ENCODE peak calls at places on chromosomes 2 and 18, in six cellular contexts. U is stomach, C is H1, X is esophagus squamous epithelium, N is body of pancreas, H is breast epithelium. J is an unnamed sample.

GRCh38 chr2:25722224-25722623 is 48.8 kb upstream of the DTNB start:
- DNase-seq in C (no peak), H (no peak), N (no peak), X (no peak), U (no peak), J (no peak)

GRCh38 chr2:101255501-101255900 is 2.8 kb downstream of the CNOT11 start:
- DNase-seq in X (no peak), N (no peak), C (no peak), U (no peak), H (no peak), J (no peak)

GRCh38 chr18:12041561-12041960 is 52.1 kb upstream of the ANKRD62 start:
- DNase-seq in C (no peak), N (no peak), U (no peak), X (no peak), H (no peak), J (no peak)

GRCh38 chr2:99543247-99543646 is 53.4 kb upstream of the REV1 start:
- DNase-seq in C (no peak), H (no peak), X (no peak), U (no peak), N (no peak), J (no peak)

GRCh38 chr2:37768491-37768925 is 97.1 kb upstream of the CDC42EP3 start:
- DNase-seq in X (no peak), N (peak; percentile 10), U (peak; percentile 29), H (no peak), C (no peak), J (peak; percentile 39)

GRCh38 chr18:41655074-41655473 is 300.0 kb upstream of the PIK3C3 start:
- DNase-seq in C (no peak), X (no peak), N (no peak), U (no peak), H (no peak), J (no peak)

GRCh38 chr2:76464310-76464709 is 753.6 kb upstream of the GCFC2 start:
- DNase-seq in U (no peak), X (no peak), H (no peak), C (no peak), N (no peak), J (no peak)

GRCh38 chr2:108492364-108492763 is 41.9 kb upstream of the LIMS1 start:
- DNase-seq in U (no peak), C (no peak), N (no peak), H (no peak), X (no peak), J (no peak)

GRCh38 chr2:226726546-226726945 is 73.1 kb downstream of the IRS1 start:
- DNase-seq in H (no peak), X (no peak), U (no peak), C (no peak), N (no peak), J (no peak)

GRCh38 chr2:161165266-161165665 is 5.0 kb downstream of the TANK start:
- DNase-seq in C (no peak), X (no peak), N (no peak), H (no peak), U (no peak), J (no peak)

GRCh38 chr2:201806442-201806841 is at the start of gene CDK15:
- DNase-seq in N (no peak), U (no peak), H (no peak), X (no peak), C (no peak), J (no peak)

GRCh38 chr2:146944601-146945000 is 900.2 kb upstream of the ACVR2A start:
- DNase-seq in C (no peak), X (no peak), U (no peak), N (no peak), H (no peak), J (no peak)

GRCh38 chr2:198883604-198884003 is 574.1 kb downstream of the SATB2 start:
- DNase-seq in X (no peak), C (no peak), U (no peak), H (no peak), N (no peak), J (no peak)

GRCh38 chr18:21004721-21005120 is 106.9 kb downstream of the ROCK1 start:
- DNase-seq in X (no peak), U (no peak), N (no peak), H (no peak), C (no peak), J (peak; percentile 23)

GRCh38 chr2:134443814-134444480 is 190.1 kb downstream of the MGAT5 start:
- DNase-seq in N (no peak), C (no peak), X (no peak), H (no peak), U (no peak), J (no peak)

GRCh38 chr2:199148076-199148845 is 309.5 kb downstream of the SATB2 start:
- DNase-seq in C (no peak), U (no peak), X (no peak), N (no peak), H (no peak), J (no peak)

GRCh38 chr2:105114551-105114950 is 76.7 kb downstream of the MRPS9 start:
- DNase-seq in U (no peak), N (no peak), X (no peak), H (no peak), C (no peak), J (no peak)

GRCh38 chr2:194443926-194444325 is 1213.1 kb upstream of the SLC39A10 start:
- DNase-seq in X (no peak), H (no peak), N (no peak), C (no peak), U (no peak), J (no peak)

GRCh38 chr18:62876106-62876505 is 160.8 kb downstream of the PHLPP1 start:
- DNase-seq in C (no peak), X (no peak), U (no peak), H (no peak), N (no peak), J (no peak)

GRCh38 chr2:12020833-12021469 is 274.5 kb downstream of the LPIN1 start:
- DNase-seq in H (no peak), C (no peak), N (no peak), X (no peak), U (no peak), J (no peak)

GRCh38 chr2:70532244-70532935 is 21.2 kb downstream of the TGFA start:
- DNase-seq in N (no peak), U (no peak), X (no peak), H (no peak), C (no peak), J (no peak)

GRCh38 chr2:9975328-9975727 is 23.8 kb downstream of the GRHL1 start:
- DNase-seq in H (no peak), X (no peak), U (peak; percentile 83), C (no peak), N (peak; percentile 72), J (no peak)

GRCh38 chr2:64466696-64467462 is 12.9 kb downstream of the LGALSL start:
- DNase-seq in N (no peak), H (no peak), U (no peak), X (no peak), C (no peak), J (no peak)

GRCh38 chr2:224442092-224442999 is 40.4 kb upstream of the FAM124B start:
- DNase-seq in U (no peak), H (no peak), N (peak; percentile 35), X (no peak), C (no peak), J (no peak)

GRCh38 chr18:56118422-56118821 is 520.0 kb downstream of the TXNL1 start:
- DNase-seq in N (no peak), X (no peak), H (no peak), C (no peak), U (no peak), J (no peak)

DNA sequence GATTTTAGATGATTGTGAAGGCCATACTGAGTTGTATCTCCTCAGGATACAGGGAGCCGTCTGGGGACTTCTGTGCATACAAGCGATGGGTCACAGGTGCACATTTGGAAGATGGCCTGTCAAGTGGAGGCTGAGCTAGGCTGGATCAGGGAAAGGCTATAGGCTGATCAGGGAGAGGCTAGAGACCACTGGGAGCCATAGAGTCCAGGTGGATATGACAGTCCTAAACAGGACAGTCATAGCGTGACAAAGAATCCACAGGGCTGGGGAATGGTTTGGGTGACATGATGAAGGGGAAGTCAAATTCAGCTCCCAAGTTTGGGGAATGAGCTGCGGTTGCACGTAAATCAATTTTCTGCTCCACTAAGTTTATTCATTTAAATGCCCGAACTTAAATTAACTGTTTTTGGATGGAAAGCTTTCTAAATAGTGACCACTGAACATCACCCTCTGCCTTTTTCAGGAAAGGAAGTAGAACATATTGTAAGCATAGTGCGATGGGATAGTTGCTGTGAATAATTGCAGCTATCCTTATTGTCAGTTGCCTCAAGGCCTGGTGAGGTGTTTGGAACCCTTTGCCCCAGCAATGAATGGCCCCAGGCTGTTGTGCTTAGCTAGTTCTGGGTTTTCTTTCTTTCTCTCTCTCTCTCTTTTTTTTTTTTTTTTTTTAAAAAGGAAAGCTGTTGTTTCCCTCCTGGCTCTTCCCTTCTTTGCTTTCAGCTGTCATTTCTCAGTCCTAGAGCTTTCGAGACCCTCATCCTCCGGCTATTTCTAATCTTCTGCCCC is 50.5 kb downstream of the KLHL29 start:
- DNase-seq in H (no peak), X (no peak), N (no peak), U (peak; percentile 3), C (no peak), J (no peak)
- H3K4me1 ChIP-seq in H (no peaks in the 10 kb centered on the region), X (no peaks in the 10 kb centered on the region), N (no peaks in the 10 kb centered on the region), U (peaks cover 28% of the 10 kb centered on the region), C (no peaks in the 10 kb centered on the region), J (no peaks in the 10 kb centered on the region)

GRCh38 chr2:55419514-55420243 is at the start of gene CCDC88A:
- DNase-seq in X (peak; percentile 69), N (peak; percentile 96), C (peak; percentile 85), H (peak; percentile 94), U (peak; percentile 92), J (peak; percentile 97)
- TF ChIP-seq POLR2A in X (peak; percentile 88), N (peak; percentile 94), C (peak; percentile 82), H (peak; percentile 51), U (peak; percentile 31), J (peak; percentile 79)

GRCh38 chr2:41935806-41936205 is 112.0 kb upstream of the PKDCC start:
- DNase-seq in U (no peak), X (no peak), N (no peak), H (no peak), C (no peak), J (no peak)
- H3K4me1 ChIP-seq in U (peaks cover 42% of the 10 kb centered on the region), X (no peaks in the 10 kb centered on the region), N (no peaks in the 10 kb centered on the region), H (no peaks in the 10 kb centered on the region), C (peaks cover 10% of the 10 kb centered on the region), J (peaks cover 21% of the 10 kb centered on the region)

GRCh38 chr2:127283275-127283674 is 10.7 kb downstream of the ERCC3 start:
- DNase-seq in N (no peak), U (no peak), X (no peak), H (no peak), C (no peak), J (no peak)

GRCh38 chr2:127280693-127281092 is 13.3 kb downstream of the ERCC3 start:
- DNase-seq in C (no peak), H (no peak), N (no peak), X (no peak), U (no peak), J (no peak)

GRCh38 chr2:127277028-127277427 is 16.9 kb downstream of the ERCC3 start:
- DNase-seq in H (no peak), X (no peak), C (no peak), N (no peak), U (no peak), J (no peak)

GRCh38 chr2:127278959-127279358 is 15.0 kb downstream of the ERCC3 start:
- DNase-seq in C (no peak), N (no peak), U (no peak), X (no peak), H (no peak), J (no peak)

DNA sequence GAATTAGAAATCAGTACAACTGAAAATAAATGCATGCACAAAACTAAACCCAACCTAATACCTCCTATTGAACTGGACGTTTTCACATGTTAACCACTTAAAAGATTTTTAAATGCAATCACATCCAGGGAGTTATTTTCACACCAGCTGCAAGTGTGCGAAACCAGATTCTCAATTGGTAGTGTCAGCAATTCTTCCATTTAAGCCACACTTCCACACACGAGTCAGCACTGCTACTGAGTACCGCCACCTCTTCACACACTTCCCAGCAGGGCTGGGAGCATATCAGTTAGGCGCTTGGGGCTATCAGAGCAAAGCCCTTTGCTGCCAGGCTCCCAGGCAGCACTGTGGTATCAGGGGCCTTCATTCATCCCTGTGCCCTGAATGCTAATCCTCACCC is 14.2 kb downstream of the ERCC3 start:
- DNase-seq in H (no peak), U (no peak), X (no peak), C (no peak), N (no peak), J (no peak)
- TF ChIP-seq POLR2A in H (no peak), U (no peak), X (no peak), C (no peak), N (no peak), J (no peak)